ENCODE peak calls at places on chromosomes 1 and 21, in seven cellular contexts. Z is esophagus squamous epithelium, Y is NB4, R is IMR-90, H is heart left ventricle, X is A549, A is suprapubic skin. O is an unnamed sample.
A peak's percentile ranks its signal among the peaks of the same experiment; 100 is the strongest.

GRCh38 chr1:56157477-56157876 is 421.9 kb downstream of the PLPP3 start:
- DNase-seq in Z (no peak), Y (no peak), R (no peak), H (no peak), X (no peak), A (no peak), O (no peak)

GRCh38 chr1:36782785-36783184 is 251.5 kb downstream of the GRIK3 start:
- DNase-seq in Z (no peak), Y (no peak), R (no peak), H (no peak), X (no peak), A (no peak), O (no peak)

GRCh38 chr1:204348722-204349121 is 11.0 kb downstream of the PLEKHA6 start:
- DNase-seq in Z (no peak), Y (no peak), R (peak; percentile 62), H (peak; percentile 92), X (no peak), A (no peak), O (no peak)

GRCh38 chr1:198620951-198621824 is 17.7 kb upstream of the PTPRC start:
- DNase-seq in Z (no peak), Y (peak; percentile 58), R (no peak), H (no peak), X (no peak), A (no peak), O (no peak)

GRCh38 chr1:119758584-119758983 is 10.1 kb downstream of the HMGCS2 start:
- DNase-seq in Z (no peak), Y (no peak), R (no peak), H (no peak), X (no peak), A (no peak), O (no peak)

GRCh38 chr1:235423214-235423652 is 56.0 kb downstream of the TBCE start:
- DNase-seq in Z (no peak), Y (peak; percentile 67), R (no peak), H (no peak), X (no peak), A (no peak), O (no peak)

GRCh38 chr1:244397086-244397485 is 54.6 kb downstream of the ADSS2 start:
- DNase-seq in Z (no peak), Y (no peak), R (no peak), H (no peak), X (no peak), A (no peak), O (no peak)

GRCh38 chr1:15559189-15559815 is 25.5 kb downstream of the AGMAT start:
- DNase-seq in Z (no peak), Y (no peak), R (no peak), H (no peak), X (no peak), A (peak; percentile 13), O (no peak)

GRCh38 chr1:70685300-70686286 is 274.5 kb downstream of the CTH start:
- DNase-seq in Z (no peak), Y (peak; percentile 67), R (peak; percentile 48), H (peak; percentile 40), X (peak; percentile 11), A (peak; percentile 73), O (peak; percentile 13)

GRCh38 chr1:6627031-6627430 is 2.4 kb downstream of the THAP3 start:
- DNase-seq in Z (no peak), Y (no peak), R (no peak), H (no peak), X (no peak), A (no peak), O (no peak)

GRCh38 chr1:6623269-6623965 is 1.3 kb upstream of the THAP3 start:
- DNase-seq in Z (no peak), Y (no peak), R (no peak), H (no peak), X (no peak), A (no peak), O (no peak)

GRCh38 chr1:6627841-6628545 is 3.3 kb downstream of the THAP3 start:
- DNase-seq in Z (no peak), Y (no peak), R (no peak), H (no peak), X (no peak), A (no peak), O (no peak)

GRCh38 chr1:6624712-6625578 is at the start of gene THAP3:
- DNase-seq in Z (peak; percentile 47), Y (peak; percentile 86), R (peak; percentile 85), H (peak; percentile 90), X (peak; percentile 79), A (peak; percentile 91), O (peak; percentile 89)

DNA sequence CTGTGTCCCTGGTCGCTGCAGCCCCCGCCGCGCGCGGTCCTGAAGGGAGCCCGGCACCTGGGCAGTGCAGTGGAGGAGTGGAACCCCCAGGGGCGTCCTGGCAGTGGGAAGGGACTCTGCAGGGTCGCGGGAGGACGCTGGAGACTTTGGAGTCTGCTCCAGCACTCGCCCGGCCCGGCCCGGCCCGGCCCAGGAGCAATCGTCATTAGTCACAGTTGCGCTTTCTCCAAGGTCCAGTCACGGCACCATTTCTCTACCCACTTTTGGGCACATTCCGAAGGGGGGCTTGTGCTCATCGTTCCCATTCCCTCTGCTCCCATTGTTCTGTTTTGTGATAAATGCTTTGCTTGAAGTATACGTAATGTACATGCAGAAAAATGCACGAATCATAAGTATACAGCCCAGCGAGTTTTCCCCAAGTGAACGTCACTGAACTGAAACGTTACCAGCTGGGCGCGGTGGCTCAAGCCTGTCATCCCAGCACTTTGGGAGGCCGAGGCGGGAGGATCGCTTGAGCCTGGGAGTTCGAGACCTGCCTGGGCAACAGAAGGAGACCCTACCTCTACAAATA is 996 bp downstream of the THAP3 start:
- DNase-seq in Z (no peak), Y (peak; percentile 25), R (peak; percentile 71), H (no peak), X (peak; percentile 31), A (no peak), O (no peak)
- TF ChIP-seq POLR2A in Z (no peak), Y (no peak), R (no peak), H (no peak), X (no peak), A (no peak), O (no peak)

GRCh38 chr1:68046423-68046822 is 4.0 kb downstream of the DIRAS3 start:
- DNase-seq in Z (no peak), Y (no peak), R (no peak), H (no peak), X (no peak), A (no peak), O (no peak)

GRCh38 chr1:68047659-68048026 is 2.8 kb downstream of the DIRAS3 start:
- DNase-seq in Z (no peak), Y (no peak), R (no peak), H (no peak), X (no peak), A (no peak), O (no peak)

GRCh38 chr1:68051475-68051874 is 1.0 kb upstream of the DIRAS3 start:
- DNase-seq in Z (no peak), Y (no peak), R (peak; percentile 68), H (peak; percentile 72), X (no peak), A (peak; percentile 63), O (peak; percentile 30)

GRCh38 chr1:68046885-68047658 is 3.4 kb downstream of the DIRAS3 start:
- DNase-seq in Z (no peak), Y (no peak), R (no peak), H (no peak), X (no peak), A (peak; percentile 50), O (no peak)

GRCh38 chr1:68049941-68050878 is at the start of gene DIRAS3:
- DNase-seq in Z (no peak), Y (peak; percentile 65), R (peak; percentile 60), H (peak; percentile 25), X (peak; percentile 21), A (peak; percentile 61), O (no peak)
- TF ChIP-seq POLR2A in Z (no peak), Y (no peak), R (no peak), H (no peak), X (no peak), A (no peak), O (no peak)

DNA sequence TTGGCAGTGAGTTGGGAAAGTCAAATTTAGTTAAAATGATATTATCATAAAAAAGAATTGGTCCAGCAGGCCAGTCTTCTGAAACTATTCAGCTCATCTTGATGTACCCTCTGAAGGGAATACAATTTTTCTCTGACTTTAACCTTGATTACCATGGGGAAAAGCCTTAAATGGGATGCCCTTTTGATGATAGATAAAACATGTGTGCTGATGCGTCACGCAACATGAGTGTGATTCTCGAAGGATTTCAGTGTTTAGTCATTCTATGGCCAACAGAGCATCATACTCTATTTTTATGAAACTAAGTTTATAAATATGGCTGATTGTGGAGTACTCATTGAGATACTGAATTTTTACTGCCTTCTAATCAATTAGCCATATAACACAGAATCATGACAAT is 171.5 kb downstream of the ZNF281 start:
- DNase-seq in Z (no peak), Y (no peak), R (no peak), H (no peak), X (no peak), A (no peak), O (no peak)
- TF ChIP-seq POLR2A in Z (no peak), Y (no peak), R (no peak), H (no peak), X (no peak), A (no peak), O (no peak)

GRCh38 chr1:223725578-223725977 is 13.2 kb downstream of the CAPN2 start:
- DNase-seq in Z (no peak), Y (no peak), R (no peak), H (no peak), X (no peak), A (no peak), O (no peak)
- TF ChIP-seq POLR2A in Z (no peak), Y (no peak), R (no peak), H (no peak), X (no peak), A (no peak), O (no peak)

DNA sequence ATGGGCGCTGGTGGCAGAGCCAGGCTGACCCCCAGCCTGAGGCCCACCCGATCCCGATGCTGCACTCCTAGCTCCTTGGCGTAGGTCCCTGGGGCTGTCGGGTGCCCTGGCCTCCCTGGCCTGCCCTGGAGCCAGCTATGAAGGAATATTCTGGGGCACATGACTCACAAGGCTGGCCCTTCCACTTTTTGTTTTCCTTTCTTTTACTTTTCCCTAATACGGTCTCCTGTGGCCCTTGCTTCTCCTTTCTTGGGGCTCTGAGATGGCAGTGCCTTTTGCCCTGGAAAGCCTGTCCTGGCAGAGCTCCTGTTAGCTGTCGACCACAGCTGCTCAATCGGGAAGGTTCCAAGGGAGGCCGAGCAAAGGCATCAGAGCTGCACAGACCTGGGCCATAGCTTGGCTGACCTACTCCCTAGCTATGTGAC is 22.1 kb downstream of the ARHGEF10L start:
- DNase-seq in Z (no peak), Y (no peak), R (no peak), H (peak; percentile 73), X (no peak), A (no peak), O (no peak)
- TF ChIP-seq POLR2A in Z (no peak), Y (no peak), R (no peak), H (no peak), X (no peak), A (no peak), O (no peak)

DNA sequence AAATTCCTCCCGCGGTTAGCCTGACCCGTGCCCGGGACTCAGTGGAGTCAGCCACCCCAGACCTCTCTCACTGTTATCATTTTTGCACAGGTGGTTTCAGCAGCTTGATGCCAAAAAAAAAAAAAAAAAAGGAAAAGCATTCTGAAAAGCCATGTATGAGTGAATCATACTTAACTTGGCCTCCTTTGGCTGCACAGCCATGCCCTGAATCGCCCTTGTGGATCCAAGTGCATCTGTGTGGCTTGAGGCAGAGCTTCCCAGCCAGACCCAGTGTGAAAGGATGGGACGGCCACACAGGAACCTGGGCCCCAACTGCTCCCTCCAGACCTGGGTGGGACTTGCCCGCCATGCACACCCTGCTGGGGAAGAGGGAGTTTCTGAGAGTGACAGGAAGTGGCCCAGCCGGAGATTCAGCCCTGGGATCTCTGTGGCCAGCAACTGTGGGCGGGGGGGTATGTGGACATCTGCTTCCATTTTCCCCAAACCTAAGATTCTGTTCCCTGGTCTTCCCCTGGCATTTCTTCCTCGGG is 8.6 kb downstream of the YBEY start:
- DNase-seq in Z (no peak), Y (peak; percentile 91), R (peak; percentile 68), H (peak; percentile 58), X (no peak), A (no peak), O (peak; percentile 67)
- TF ChIP-seq POLR2A in Z (no peak), Y (peak; percentile 32), R (no peak), H (no peak), X (no peak), A (no peak), O (peak; percentile 39)

O was measured in H54.